ENCODE peak calls at places on chromosomes 7 and 10, in seven cellular contexts. X is GM12878, O is HCT116, T is SK-N-SH, I is H1, D is HepG2, A is K562. U is an unnamed sample.

GRCh38 chr10:19668104-19668503 is 148.1 kb upstream of the PLXDC2 start:
- DNase-seq in T (no peak), D (no peak), O (no peak), A (no peak), I (no peak), X (no peak), U (no peak)

GRCh38 chr7:111159426-111159825 is 68.5 kb downstream of the LRRN3 start:
- DNase-seq in O (no peak), X (no peak), T (no peak), A (no peak), I (no peak), D (no peak), U (no peak)

GRCh38 chr7:149714910-149715471 is 58.4 kb downstream of the ZNF467 start:
- DNase-seq in A (no peak), O (no peak), I (no peak), T (no peak), X (no peak), D (no peak), U (no peak)

GRCh38 chr7:139640678-139641077 is 117.2 kb downstream of the CLEC2L start:
- DNase-seq in T (no peak), D (no peak), X (no peak), I (no peak), A (no peak), O (no peak), U (no peak)

GRCh38 chr10:73338801-73339368 is 19.8 kb downstream of the CFAP70 start:
- DNase-seq in T (no peak), I (no peak), X (no peak), D (no peak), A (no peak), O (peak; percentile 6), U (no peak)

GRCh38 chr10:22610595-22610994 is 103.8 kb downstream of the PIP4K2A start:
- DNase-seq in D (no peak), O (no peak), X (no peak), A (no peak), I (no peak), T (no peak), U (no peak)

GRCh38 chr7:80054356-80054755 is 80.3 kb upstream of the GNAI1 start:
- DNase-seq in X (no peak), T (no peak), A (no peak), I (no peak), O (no peak), D (no peak), U (no peak)

GRCh38 chr7:94578615-94579014 is 69.0 kb downstream of the CASD1 start:
- DNase-seq in A (no peak), T (no peak), I (no peak), O (no peak), X (no peak), D (no peak), U (no peak)

GRCh38 chr7:6227294-6227846 is 45.1 kb downstream of the CYTH3 start:
- DNase-seq in T (peak; percentile 54), X (no peak), I (no peak), O (no peak), D (no peak), A (no peak), U (no peak)

GRCh38 chr10:49086889-49087288 is 28.4 kb downstream of the VSTM4 start:
- DNase-seq in X (no peak), I (no peak), D (no peak), T (no peak), A (no peak), O (no peak), U (no peak)

GRCh38 chr7:157000047-157000726 is 10.3 kb downstream of the MNX1 start:
- DNase-seq in D (no peak), I (no peak), X (no peak), A (peak; percentile 74), T (peak; percentile 58), O (no peak), U (no peak)

GRCh38 chr10:119526149-119526548 is 16.4 kb downstream of the RGS10 start:
- DNase-seq in X (no peak), I (no peak), D (no peak), A (no peak), O (no peak), T (no peak), U (no peak)

GRCh38 chr10:132140167-132140925 is 46.4 kb upstream of the DPYSL4 start:
- DNase-seq in D (no peak), O (no peak), T (no peak), X (no peak), I (no peak), A (no peak), U (no peak)

GRCh38 chr7:141563956-141564623 is 12.9 kb downstream of the AGK start:
- DNase-seq in D (no peak), I (no peak), X (peak; percentile 60), T (no peak), A (peak; percentile 38), O (no peak), U (no peak)

GRCh38 chr7:130904792-130905191 is 170.8 kb upstream of the KLF14 start:
- DNase-seq in T (no peak), D (no peak), O (no peak), X (no peak), I (no peak), A (no peak), U (no peak)

GRCh38 chr10:22505923-22506685 is 160.8 kb downstream of the SPAG6 start:
- DNase-seq in T (no peak), X (no peak), A (no peak), D (no peak), O (no peak), I (no peak), U (no peak)

GRCh38 chr7:68425377-68425776 is 1172.9 kb upstream of the AUTS2 start:
- DNase-seq in D (no peak), O (no peak), X (no peak), T (no peak), A (no peak), I (no peak), U (no peak)

DNA sequence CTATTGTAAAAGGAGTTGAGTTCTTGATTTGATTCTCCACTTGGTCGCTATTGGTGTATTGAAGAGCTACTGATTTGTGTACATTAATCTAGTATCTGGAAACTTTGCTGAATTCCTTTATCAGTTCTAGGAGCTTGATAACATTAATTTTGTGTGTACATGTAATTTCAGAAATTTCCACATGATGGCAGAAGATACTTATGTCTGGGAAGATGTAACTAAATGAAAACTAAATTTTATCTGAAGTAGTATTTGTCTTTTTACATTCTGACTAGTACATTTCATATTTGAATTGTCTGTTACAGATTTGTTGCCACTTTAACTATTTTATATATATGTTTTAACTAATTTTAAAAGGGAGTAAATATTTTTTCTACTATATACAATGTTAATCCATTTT is 27.6 kb downstream of the SDHAF3 start:
- DNase-seq in A (no peak), O (no peak), D (peak; percentile 32), I (no peak), T (peak; percentile 27), X (no peak), U (peak; percentile 22)
- TF ChIP-seq SIN3A in A (no peak), O (no peak), D (no peak), I (no peak), T (no peak), X (no peak), U (no peak)

GRCh38 chr7:926061-927030 is 28.1 kb downstream of the ADAP1 start:
- DNase-seq in A (no peak), T (no peak), I (no peak), X (no peak), D (peak; percentile 91), O (no peak), U (no peak)

GRCh38 chr7:925601-926000 is 28.9 kb downstream of the ADAP1 start:
- DNase-seq in T (no peak), D (no peak), O (no peak), X (no peak), I (no peak), A (no peak), U (no peak)

GRCh38 chr7:929311-929711 is 25.2 kb downstream of the ADAP1 start:
- DNase-seq in X (no peak), I (no peak), D (peak; percentile 36), A (no peak), O (no peak), T (no peak), U (no peak)

GRCh38 chr7:924541-925231 is 29.8 kb downstream of the ADAP1 start:
- DNase-seq in O (no peak), I (no peak), D (no peak), A (no peak), T (no peak), X (no peak), U (no peak)

GRCh38 chr7:927031-927671 is 27.3 kb downstream of the ADAP1 start:
- DNase-seq in O (no peak), D (peak; percentile 31), A (no peak), X (no peak), T (no peak), I (no peak), U (no peak)
- TF ChIP-seq SIN3A in O (no peak), D (no peak), A (no peak), X (no peak), T (no peak), I (no peak), U (no peak)

GRCh38 chr10:94545277-94546057 is at the start of gene HELLS:
- DNase-seq in T (peak; percentile 91), I (peak; percentile 67), O (peak; percentile 78), A (peak; percentile 80), X (peak; percentile 66), D (peak; percentile 81), U (peak; percentile 78)
- TF ChIP-seq SIN3A in T (peak; percentile 95), I (peak; percentile 66), O (peak; percentile 91), A (no peak), X (peak; percentile 77), D (peak; percentile 93), U (peak; percentile 96)

GRCh38 chr7:7239346-7239745 is 57.0 kb downstream of the C1GALT1 start:
- DNase-seq in X (no peak), O (no peak), A (no peak), T (no peak), I (no peak), D (no peak), U (no peak)

GRCh38 chr7:7235347-7235746 is 53.0 kb downstream of the C1GALT1 start:
- DNase-seq in D (no peak), A (no peak), T (no peak), X (no peak), O (no peak), I (no peak), U (no peak)

GRCh38 chr7:7237201-7237977 is 55.0 kb downstream of the C1GALT1 start:
- DNase-seq in D (no peak), I (no peak), X (no peak), O (no peak), A (no peak), T (no peak), U (no peak)

GRCh38 chr7:7236041-7236440 is 53.7 kb downstream of the C1GALT1 start:
- DNase-seq in T (no peak), X (no peak), I (no peak), O (no peak), A (no peak), D (no peak), U (no peak)

GRCh38 chr7:7237978-7238267 is 55.6 kb downstream of the C1GALT1 start:
- DNase-seq in I (no peak), T (no peak), X (no peak), D (no peak), A (no peak), O (no peak), U (no peak)
- TF ChIP-seq SIN3A in I (no peak), T (no peak), X (no peak), D (no peak), A (no peak), O (no peak), U (no peak)

U was measured in Panc1.